ENCODE peak calls at places on chromosome 5, in five cellular contexts. R is AG09319; X is CD8-positive, alpha-beta T cell; L is left ventricle myocardium inferior; G is A549. P is an unnamed sample.

GRCh38 chr5:116476903-116477537 is 97.6 kb downstream of the SEMA6A start:
- DNase-seq in R (no peak), X (no peak), L (no peak), G (no peak), P (no peak)

GRCh38 chr5:178381206-178381605 is 148.6 kb upstream of the PHYKPL start:
- DNase-seq in R (no peak), X (no peak), L (no peak), G (no peak), P (no peak)

GRCh38 chr5:63401434-63402046 is 560.7 kb downstream of the HTR1A start:
- DNase-seq in R (no peak), X (no peak), L (peak), G (peak), P (peak)

GRCh38 chr5:95285406-95285761 is 490 bp upstream of the MCTP1 start:
- DNase-seq in R (no peak), X (no peak), L (no peak), G (no peak), P (no peak)

GRCh38 chr5:5421149-5421960 is 1.1 kb upstream of the ICE1 start:
- DNase-seq in R (no peak), X (peak), L (no peak), G (no peak), P (no peak)

GRCh38 chr5:150000990-150001659 is 586 bp downstream of the HMGXB3 start:
- DNase-seq in R (no peak), X (peak), L (peak), G (peak), P (peak)

GRCh38 chr5:14724633-14725032 is 60.1 kb downstream of the OTULIN start:
- DNase-seq in R (no peak), X (no peak), L (no peak), G (no peak), P (no peak)

GRCh38 chr5:156432830-156433105 is 105.8 kb downstream of the SGCD start:
- DNase-seq in R (no peak), X (no peak), L (no peak), G (no peak), P (no peak)

GRCh38 chr5:9338796-9339195 is 207.1 kb downstream of the SEMA5A start:
- DNase-seq in R (no peak), X (no peak), L (no peak), G (no peak), P (no peak)

GRCh38 chr5:175873090-175873454 is 1.7 kb downstream of the CPLX2 start:
- DNase-seq in R (no peak), X (no peak), L (no peak), G (peak), P (no peak)

GRCh38 chr5:71782771-71783770 is 64.0 kb downstream of the CARTPT start:
- DNase-seq in R (peak), X (peak), L (peak), G (peak), P (peak)

GRCh38 chr5:179266291-179267070 is 78.8 kb downstream of the ADAMTS2 start:
- DNase-seq in R (no peak), X (no peak), L (peak), G (no peak), P (no peak)

GRCh38 chr5:102720954-102721353 is 34.2 kb upstream of the PAM start:
- DNase-seq in R (no peak), X (no peak), L (no peak), G (no peak), P (no peak)

GRCh38 chr5:118551031-118551430 is 437.3 kb downstream of the DTWD2 start:
- DNase-seq in R (no peak), X (no peak), L (no peak), G (no peak), P (no peak)

GRCh38 chr5:43075319-43076293 is 35.5 kb upstream of the ANXA2R start:
- DNase-seq in R (no peak), X (no peak), L (peak), G (no peak), P (no peak)

GRCh38 chr5:1336749-1337489 is 8.0 kb downstream of the CLPTM1L start:
- DNase-seq in R (no peak), X (no peak), L (no peak), G (no peak), P (no peak)

GRCh38 chr5:172090976-172091547 is 84.6 kb upstream of the FBXW11 start:
- DNase-seq in R (no peak), X (no peak), L (no peak), G (no peak), P (no peak)

GRCh38 chr5:138873886-138874200 is 1.3 kb downstream of the LRRTM2 start:
- DNase-seq in R (no peak), X (no peak), L (no peak), G (no peak), P (no peak)

GRCh38 chr5:164649266-164649665 is 1143.8 kb downstream of the MAT2B start:
- DNase-seq in R (no peak), X (no peak), L (no peak), G (no peak), P (no peak)

GRCh38 chr5:83721878-83722779 is 1.5 kb upstream of the HAPLN1 start:
- DNase-seq in R (peak), X (no peak), L (peak), G (peak), P (peak)

GRCh38 chr5:39400711-39401385 is 23.9 kb downstream of the DAB2 start:
- DNase-seq in R (no peak), X (no peak), L (no peak), G (no peak), P (no peak)

GRCh38 chr5:179455320-179455719 is 95.0 kb upstream of the RUFY1 start:
- DNase-seq in R (no peak), X (no peak), L (no peak), G (no peak), P (no peak)

GRCh38 chr5:27316283-27316675 is 277.9 kb upstream of the CDH9 start:
- DNase-seq in R (no peak), X (no peak), L (no peak), G (no peak), P (no peak)

GRCh38 chr5:122915717-122916399 is 70.4 kb downstream of the SNX24 start:
- DNase-seq in R (no peak), X (no peak), L (no peak), G (no peak), P (no peak)

GRCh38 chr5:140576776-140577201 is 12.2 kb downstream of the SLC35A4 start:
- DNase-seq in R (no peak), X (no peak), L (no peak), G (no peak), P (no peak)

GRCh38 chr5:34411470-34412346 is 244.4 kb upstream of the RAI14 start:
- DNase-seq in R (no peak), X (no peak), L (no peak), G (no peak), P (no peak)

GRCh38 chr5:117296872-117297271 is 722.2 kb upstream of the SEMA6A start:
- DNase-seq in R (no peak), X (no peak), L (no peak), G (no peak), P (no peak)

GRCh38 chr5:53161876-53162275 is 52.3 kb upstream of the MOCS2 start:
- DNase-seq in R (no peak), X (no peak), L (no peak), G (no peak), P (no peak)

GRCh38 chr5:175652741-175653663 is 4.9 kb upstream of the HRH2 start:
- DNase-seq in R (no peak), X (peak), L (no peak), G (no peak), P (no peak)

GRCh38 chr5:88734191-88734640 is 148.8 kb downstream of the MEF2C start:
- DNase-seq in R (no peak), X (no peak), L (no peak), G (no peak), P (no peak)

GRCh38 chr5:150584561-150585335 is 55.7 kb upstream of the SYNPO start:
- DNase-seq in R (no peak), X (no peak), L (no peak), G (no peak), P (no peak)

GRCh38 chr5:54703091-54703490 is 185.5 kb downstream of the SNX18 start:
- DNase-seq in R (peak), X (no peak), L (peak), G (no peak), P (no peak)

GRCh38 chr5:169765176-169765575 is 128.1 kb downstream of the DOCK2 start:
- DNase-seq in R (no peak), X (no peak), L (no peak), G (no peak), P (no peak)

GRCh38 chr5:138985683-138986082 is 110.5 kb upstream of the LRRTM2 start:
- DNase-seq in R (no peak), X (no peak), L (no peak), G (no peak), P (no peak)

GRCh38 chr5:76601470-76601869 is 21.7 kb downstream of the F2RL2 start:
- DNase-seq in R (peak), X (peak), L (no peak), G (peak), P (no peak)

GRCh38 chr5:76867827-76868693 is 18.2 kb downstream of the S100Z start:
- DNase-seq in R (peak), X (peak), L (peak), G (peak), P (peak)

GRCh38 chr5:26622947-26623346 is 415.4 kb downstream of the CDH9 start:
- DNase-seq in R (no peak), X (no peak), L (no peak), G (no peak), P (no peak)

GRCh38 chr5:135324897-135325650 is 74.0 kb downstream of the MACROH2A1 start:
- DNase-seq in R (no peak), X (peak), L (no peak), G (no peak), P (no peak)

DNA sequence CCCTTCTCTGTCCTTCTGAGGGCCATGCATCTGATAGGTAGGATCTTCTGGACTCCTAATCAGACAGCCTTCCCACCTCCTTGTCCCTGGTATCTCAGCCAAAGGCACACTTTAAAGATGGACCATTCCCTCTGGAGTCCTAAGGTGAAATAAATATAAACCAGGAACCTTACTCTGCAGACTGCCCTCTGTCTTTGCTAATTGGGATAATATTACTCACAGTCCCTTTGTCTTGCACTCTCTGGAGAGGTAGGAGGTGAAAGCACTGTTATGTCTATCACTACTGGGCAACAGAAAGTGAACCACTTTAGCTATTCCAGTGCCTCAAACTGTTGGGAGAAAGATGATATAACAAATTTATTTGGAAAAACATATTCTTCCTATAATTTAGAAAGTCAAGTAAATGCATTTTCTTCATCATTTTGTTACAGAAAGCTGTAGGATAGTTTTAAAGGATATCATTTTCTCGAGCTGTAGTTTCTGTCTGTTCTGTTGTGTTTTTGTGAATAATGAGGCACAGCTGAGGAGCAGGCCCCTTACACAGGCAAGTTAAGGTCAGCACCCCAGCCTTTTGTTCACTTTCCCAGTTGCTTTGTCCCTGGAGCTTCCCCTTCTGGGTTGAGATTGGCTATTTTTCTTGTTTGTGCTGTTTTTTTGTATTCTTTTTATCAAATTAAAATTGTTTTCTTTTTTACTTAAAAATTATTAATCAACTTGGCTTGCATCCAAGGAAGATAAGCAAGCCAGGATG is 213.6 kb upstream of the ACTBL2 start:
- DNase-seq in R (no peak), X (no peak), L (no peak), G (no peak), P (no peak)
- TF ChIP-seq CTCF in R (no peak), X (no peak), L (peak), G (no peak), P (no peak)

DNA sequence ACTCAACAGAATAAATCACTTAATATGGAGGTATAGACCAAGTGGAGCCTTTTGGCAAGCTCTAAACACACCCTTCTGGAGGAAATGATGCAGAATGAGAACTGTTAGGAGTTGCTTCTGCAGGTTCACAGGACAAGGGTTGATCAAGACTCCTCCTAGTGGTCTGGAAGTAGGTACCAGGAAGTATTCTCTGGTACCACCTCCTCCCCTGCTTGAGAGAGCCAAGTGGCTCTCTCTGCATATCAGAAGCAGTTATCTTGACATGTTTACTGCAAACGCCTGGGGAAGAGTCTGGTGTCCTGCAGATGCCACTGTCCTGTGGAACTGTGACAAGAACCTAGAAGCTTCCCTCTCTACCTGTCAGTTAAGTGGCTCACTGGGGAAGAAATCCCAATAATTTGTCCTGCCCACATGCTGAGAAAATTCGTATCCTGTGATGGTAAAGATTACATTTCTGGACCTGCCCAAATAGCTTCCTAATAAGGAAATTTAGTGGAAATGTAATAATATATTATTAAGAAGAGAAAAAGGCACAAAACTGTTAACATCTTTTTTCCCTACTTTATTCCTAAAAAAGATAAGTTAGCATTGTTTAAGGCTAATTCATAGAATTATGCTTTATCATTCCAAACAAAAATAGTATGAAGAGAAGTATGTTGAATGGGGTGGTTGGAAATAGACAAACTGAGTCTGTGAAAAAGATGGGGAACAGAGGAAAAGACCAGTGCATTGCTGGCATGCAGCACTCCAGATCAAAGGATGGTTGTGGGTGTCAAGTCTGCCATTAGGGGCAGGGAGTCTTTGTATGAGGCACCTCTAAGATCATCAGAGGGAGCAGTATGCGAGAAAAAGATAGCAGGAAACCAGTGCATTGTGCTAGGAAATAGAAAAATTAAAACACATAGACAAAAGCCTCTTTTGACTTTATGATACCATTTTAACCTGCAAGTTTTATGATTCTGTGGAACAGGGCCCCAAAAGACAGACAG is 118.8 kb downstream of the CDC42SE2 start:
- DNase-seq in R (no peak), X (peak), L (no peak), G (peak), P (no peak)
- TF ChIP-seq CTCF in R (peak), X (peak), L (peak), G (peak), P (peak)

DNA sequence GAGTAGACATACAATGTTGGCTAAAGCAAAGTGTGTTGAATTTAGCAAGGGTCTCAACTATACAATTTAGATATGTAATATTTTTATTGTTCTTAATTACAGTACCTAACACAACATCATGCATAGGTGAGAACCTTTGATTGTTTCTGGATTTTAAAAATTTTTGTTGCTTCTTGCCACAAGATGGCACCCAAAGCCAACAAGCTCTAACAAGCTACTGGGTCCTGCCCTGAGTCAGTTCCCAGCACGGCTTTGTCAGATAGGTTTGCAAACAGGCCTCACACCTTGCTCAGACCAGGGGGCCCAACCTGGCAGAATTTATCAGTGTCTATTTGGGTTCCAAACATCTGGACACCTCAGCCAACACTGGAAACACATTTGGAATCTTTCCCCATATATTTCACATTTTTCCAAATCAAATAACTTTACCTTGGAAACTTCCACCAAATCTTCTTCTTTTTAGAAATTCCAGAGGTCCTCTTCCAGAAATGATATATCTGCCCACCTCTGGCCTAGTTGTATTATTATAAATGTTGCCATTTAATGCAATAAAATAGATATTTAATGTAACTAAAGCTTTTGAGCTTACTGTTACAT is 49.5 kb upstream of the EGFLAM start:
- DNase-seq in R (no peak), X (no peak), L (no peak), G (peak), P (no peak)
- TF ChIP-seq CTCF in R (peak), X (no peak), L (peak), G (peak), P (peak)

DNA sequence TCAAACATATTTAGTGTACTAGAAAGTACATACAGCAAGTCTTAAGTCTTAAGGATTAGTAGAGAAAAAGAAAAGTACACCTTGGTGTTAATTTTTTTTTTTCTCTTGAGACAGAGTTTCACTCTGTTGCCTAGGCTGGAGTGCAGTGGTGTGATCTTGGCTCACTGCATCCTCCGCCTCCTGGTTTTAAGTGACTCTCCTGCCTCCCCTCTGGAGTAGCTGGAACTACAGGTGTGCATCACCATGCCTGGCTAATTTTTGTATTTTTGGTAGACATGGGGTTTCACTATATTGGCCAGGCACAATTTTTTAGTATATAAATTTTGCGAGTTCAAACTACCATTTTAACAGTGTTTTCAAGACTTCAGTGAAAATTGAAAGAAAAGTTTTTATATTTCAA is 1941.1 kb upstream of the CDH6 start:
- DNase-seq in R (no peak), X (no peak), L (no peak), G (no peak), P (no peak)
- TF ChIP-seq CTCF in R (no peak), X (no peak), L (no peak), G (no peak), P (peak)

DNA sequence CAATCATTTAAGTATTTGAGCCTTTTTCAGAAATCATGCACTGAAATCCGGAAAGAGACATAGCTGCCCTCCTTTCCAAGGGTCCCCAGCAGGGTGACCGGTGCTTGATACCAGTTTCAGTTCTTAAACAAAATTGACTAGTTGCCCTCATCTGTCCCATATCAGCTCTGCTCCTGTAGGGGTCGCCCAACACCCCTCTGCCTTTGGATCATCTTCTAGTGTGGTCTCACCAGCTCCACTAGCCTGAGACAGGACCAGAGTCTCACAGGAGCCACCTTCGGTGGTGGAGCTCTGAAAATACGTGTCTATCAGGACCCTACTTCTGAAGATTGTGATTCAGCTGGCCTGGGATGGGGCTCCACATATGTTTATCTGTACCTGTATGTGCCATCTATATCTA is 428.2 kb downstream of the ENC1 start:
- DNase-seq in R (no peak), X (no peak), L (no peak), G (no peak), P (no peak)
- TF ChIP-seq CTCF in R (peak), X (no peak), L (peak), G (peak), P (peak)

GRCh38 chr5:160287378-160288051 is 24.8 kb downstream of the CCNJL start:
- DNase-seq in R (peak), X (no peak), L (peak), G (no peak), P (no peak)

GRCh38 chr5:160289356-160289651 is 23.1 kb downstream of the CCNJL start:
- DNase-seq in R (no peak), X (no peak), L (no peak), G (no peak), P (no peak)

GRCh38 chr5:160290751-160291150 is 21.6 kb downstream of the CCNJL start:
- DNase-seq in R (no peak), X (no peak), L (no peak), G (no peak), P (no peak)

GRCh38 chr5:160291467-160291866 is 20.9 kb downstream of the CCNJL start:
- DNase-seq in R (no peak), X (no peak), L (no peak), G (no peak), P (no peak)

GRCh38 chr5:160289721-160290120 is 22.6 kb downstream of the CCNJL start:
- DNase-seq in R (no peak), X (no peak), L (no peak), G (no peak), P (no peak)
- TF ChIP-seq CTCF in R (no peak), X (no peak), L (no peak), G (no peak), P (no peak)

GRCh38 chr5:75265731-75266130 is 29.1 kb upstream of the ANKRD31 start:
- DNase-seq in R (peak), X (no peak), L (no peak), G (peak), P (no peak)
- TF ChIP-seq CTCF in R (peak), X (peak), L (peak), G (peak), P (peak)

P was measured in progenitor cell of endocrine pancreas.